ENCODE peak calls at places on chromosomes 11 and 22, in six cellular contexts. B, E, O, T, R and N are unnamed samples. For H3K27me3 and H3K4me1, the result is how much of the 10 kb centered on the place peaks cover.

GRCh38 chr22:17303840-17304779 is 65.2 kb upstream of the CECR2 start:
- DNase-seq in B (no peak), E (no peak), O (peak), T (no peak), R (no peak), N (no peak)

GRCh38 chr22:40345801-40346177 is 511 bp upstream of the ADSL start:
- DNase-seq in B (no peak), E (no peak), O (peak), T (peak), R (peak), N (no peak)

GRCh38 chr11:131038597-131038996 is 122.3 kb upstream of the SNX19 start:
- DNase-seq in B (no peak), E (no peak), O (no peak), T (no peak), R (no peak), N (peak)

GRCh38 chr22:39520874-39521857 is 804 bp downstream of the ATF4 start:
- DNase-seq in B (peak), E (peak), O (peak), T (peak), R (peak), N (no peak)

GRCh38 chr11:67312187-67313021 is 9.1 kb downstream of the SSH3 start:
- DNase-seq in B (no peak), E (no peak), O (peak), T (no peak), R (no peak), N (peak)

GRCh38 chr11:61718046-61718531 is 34.3 kb upstream of the MYRF start:
- DNase-seq in B (no peak), E (no peak), O (peak), T (no peak), R (no peak), N (no peak)

GRCh38 chr11:111946499-111946898 is 9.4 kb downstream of the DIXDC1 start:
- DNase-seq in B (no peak), E (no peak), O (no peak), T (no peak), R (no peak), N (no peak)

GRCh38 chr11:93403930-93404329 is 73.4 kb downstream of the DEUP1 start:
- DNase-seq in B (no peak), E (no peak), O (no peak), T (no peak), R (no peak), N (no peak)

GRCh38 chr11:131674051-131674755 is 303.8 kb downstream of the NTM start:
- DNase-seq in B (peak), E (peak), O (peak), T (peak), R (peak), N (peak)

GRCh38 chr22:48490513-48491411 is 1336.9 kb downstream of the BRD1 start:
- DNase-seq in B (no peak), E (no peak), O (no peak), T (no peak), R (no peak), N (no peak)

GRCh38 chr11:65133724-65134123 is 595 bp downstream of the SYVN1 start:
- DNase-seq in B (peak), E (no peak), O (no peak), T (peak), R (peak), N (no peak)

GRCh38 chr11:67409261-67409666 is 5.4 kb downstream of the TBC1D10C start:
- DNase-seq in B (no peak), E (no peak), O (peak), T (no peak), R (no peak), N (no peak)

GRCh38 chr11:126426820-126427749 is 71.6 kb downstream of the ST3GAL4 start:
- DNase-seq in B (no peak), E (peak), O (no peak), T (no peak), R (no peak), N (no peak)

GRCh38 chr11:13338437-13339069 is 61.0 kb downstream of the BMAL1 start:
- DNase-seq in B (no peak), E (no peak), O (no peak), T (no peak), R (no peak), N (peak)

GRCh38 chr11:123261345-123262106 is 66.5 kb upstream of the CLMP start:
- DNase-seq in B (peak), E (peak), O (peak), T (peak), R (peak), N (peak)

GRCh38 chr11:124644426-124645280 is 22.0 kb downstream of the TBRG1 start:
- DNase-seq in B (peak), E (peak), O (peak), T (peak), R (peak), N (peak)

GRCh38 chr11:39149214-39149613 is 2310.2 kb downstream of the LRRC4C start:
- DNase-seq in B (no peak), E (no peak), O (no peak), T (no peak), R (no peak), N (no peak)

GRCh38 chr11:72228229-72228843 is 3.8 kb downstream of the INPPL1 start:
- DNase-seq in B (no peak), E (no peak), O (no peak), T (no peak), R (peak), N (no peak)

GRCh38 chr11:81644239-81644840 is 1089.3 kb downstream of the FAM181B start:
- DNase-seq in B (no peak), E (no peak), O (no peak), T (no peak), R (no peak), N (peak)

GRCh38 chr11:78438298-78438975 is 20.8 kb upstream of the GAB2 start:
- DNase-seq in B (no peak), E (no peak), O (no peak), T (no peak), R (no peak), N (no peak)

GRCh38 chr11:135001581-135001980 is 589.5 kb upstream of the B3GAT1 start:
- DNase-seq in B (no peak), E (no peak), O (no peak), T (no peak), R (no peak), N (no peak)
- H3K27ac ChIP-seq in B (no peak), E (no peak), O (no peak), T (no peak), R (no peak), N (no peak)

GRCh38 chr22:23520875-23521441 is 59.1 kb downstream of the IGLL1 start:
- DNase-seq in B (peak), E (peak), O (no peak), T (no peak), R (peak), N (no peak)
- H3K27me3 ChIP-seq in B (under half), E (under half), O (under half), T (under half), R (under half), N (under half)

GRCh38 chr11:35141538-35141937 is 2.6 kb downstream of the CD44 start:
- DNase-seq in B (peak), E (no peak), O (peak), T (no peak), R (peak), N (no peak)

GRCh38 chr11:35138949-35139881 is at the start of gene CD44:
- DNase-seq in B (peak), E (peak), O (peak), T (peak), R (peak), N (peak)

GRCh38 chr11:35138606-35138948 is 394 bp upstream of the CD44 start:
- DNase-seq in B (no peak), E (no peak), O (no peak), T (no peak), R (no peak), N (no peak)

GRCh38 chr11:35141034-35141433 is 2.1 kb downstream of the CD44 start:
- DNase-seq in B (no peak), E (no peak), O (no peak), T (no peak), R (no peak), N (no peak)

DNA sequence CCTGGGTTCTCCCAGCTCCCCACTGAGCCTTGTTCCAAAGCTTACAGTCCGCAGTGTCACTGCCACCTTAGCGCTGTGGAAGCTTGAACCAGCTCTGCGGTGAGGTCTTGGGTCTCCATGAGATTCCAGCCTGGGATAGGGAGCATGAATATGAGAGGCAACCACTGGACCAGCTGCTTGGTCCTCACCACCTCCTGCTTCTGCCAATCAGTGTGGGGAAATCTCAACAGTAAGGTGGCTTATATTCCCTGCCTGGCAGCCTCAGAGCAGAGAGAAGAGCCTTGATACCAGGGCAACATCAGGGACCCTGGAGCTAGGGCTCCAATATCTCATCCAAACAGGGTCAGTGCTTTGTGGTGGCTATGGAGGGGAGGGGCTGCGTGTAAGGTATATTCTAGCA is 912 bp downstream of the CD44 start:
- DNase-seq in B (no peak), E (no peak), O (no peak), T (peak), R (no peak), N (no peak)
- H3K4me1 ChIP-seq in B (under half), E (under half), O (under half), T (under half), R (under half), N (under half)

DNA sequence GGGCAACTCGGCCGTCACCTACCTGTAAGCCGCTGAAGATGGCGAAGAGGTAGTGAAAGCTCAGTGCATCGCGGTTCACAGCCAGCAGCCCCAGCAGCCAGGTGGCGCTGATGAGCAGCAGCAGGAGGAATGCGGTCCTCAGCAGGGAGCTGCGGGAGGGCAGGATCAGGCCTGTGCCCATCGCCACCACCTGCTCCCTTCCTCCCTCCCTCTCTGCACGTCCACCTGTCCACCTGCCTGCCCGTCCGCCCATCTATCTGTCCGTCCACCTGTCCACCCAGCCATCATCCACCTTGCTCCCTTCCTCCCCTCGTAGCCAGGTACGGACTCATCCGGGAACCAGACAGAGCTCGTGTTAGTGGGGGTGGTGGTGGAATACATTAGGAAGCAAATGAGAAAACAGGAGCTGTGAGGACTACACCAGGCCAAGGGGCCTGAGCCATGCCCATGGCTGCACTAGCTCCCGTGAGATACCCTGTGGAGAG is 32.2 kb downstream of the TRMU start:
- DNase-seq in B (peak), E (no peak), O (peak), T (peak), R (peak), N (peak)
- H3K27ac ChIP-seq in B (no peak), E (no peak), O (no peak), T (no peak), R (no peak), N (no peak)

DNA sequence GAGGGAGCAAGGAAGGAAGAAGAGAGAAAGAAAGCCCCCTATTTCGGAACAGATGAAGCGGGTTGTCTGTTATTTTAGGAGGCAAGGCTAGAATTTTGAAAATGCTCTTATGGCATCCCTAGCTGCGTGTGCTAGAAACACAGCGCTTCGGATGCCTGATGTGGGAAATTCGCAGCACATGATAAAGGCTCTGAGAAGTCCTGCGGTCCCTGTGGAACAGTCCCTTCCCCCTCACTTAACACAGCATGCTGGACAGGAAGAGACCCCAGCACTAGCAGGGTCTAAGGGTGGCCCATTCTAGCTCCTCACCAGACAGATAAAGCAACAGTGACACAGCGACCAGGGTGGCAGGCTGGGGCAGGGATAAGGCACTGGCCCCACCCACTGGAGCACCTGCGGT is 75.8 kb downstream of the SCUBE1 start:
- DNase-seq in B (no peak), E (no peak), O (no peak), T (no peak), R (no peak), N (no peak)
- H3K27me3 ChIP-seq in B (under half), E (under half), O (under half), T (under half), R (under half), N (under half)